ENCODE peak calls at places on chromosomes 7 and 10, in four cellular contexts. P is Karpas-422; K is fibroblast of the aortic adventitia; S is activated CD4-positive, alpha-beta T cell treated with anti-CD3 and anti-CD28 coated beads for 24 hours. Z is an unnamed sample.

GRCh38 chr10:86366033-86366901 is at the start of gene GRID1:
- DNase-seq in P (no peak), K (no peak), S (no peak), Z (no peak)

GRCh38 chr7:128357366-128357662 is 4.2 kb downstream of the PRRT4 start:
- DNase-seq in P (no peak), K (no peak), S (no peak), Z (no peak)

GRCh38 chr10:48324580-48324979 is 18.1 kb downstream of the MAPK8 start:
- DNase-seq in P (no peak), K (no peak), S (no peak), Z (no peak)

GRCh38 chr7:114432627-114433026 is 18.0 kb downstream of the FOXP2 start:
- DNase-seq in P (no peak), K (no peak), S (no peak), Z (no peak)

GRCh38 chr10:43222296-43222695 is 44.6 kb downstream of the RASGEF1A start:
- DNase-seq in P (no peak), K (no peak), S (no peak), Z (no peak)

GRCh38 chr10:121450247-121450646 is 148.0 kb downstream of the FGFR2 start:
- DNase-seq in P (no peak), K (no peak), S (no peak), Z (no peak)

GRCh38 chr10:117792214-117792613 is 249.7 kb downstream of the EMX2 start:
- DNase-seq in P (no peak), K (no peak), S (no peak), Z (no peak)

GRCh38 chr7:39595102-39595620 is 28.2 kb upstream of the RALA start:
- DNase-seq in P (no peak), K (peak), S (no peak), Z (no peak)

GRCh38 chr7:70557281-70557680 is 574.7 kb upstream of the GALNT17 start:
- DNase-seq in P (no peak), K (no peak), S (no peak), Z (no peak)

GRCh38 chr7:55594870-55595269 is 22.6 kb upstream of the VOPP1 start:
- DNase-seq in P (no peak), K (no peak), S (no peak), Z (no peak)

GRCh38 chr7:155258233-155258575 is 39.5 kb upstream of the INSIG1 start:
- DNase-seq in P (no peak), K (peak), S (no peak), Z (no peak)

GRCh38 chr7:106460792-106461254 is 176.0 kb upstream of the NAMPT start:
- DNase-seq in P (no peak), K (peak), S (no peak), Z (no peak)

GRCh38 chr7:47990592-47990991 is 11.2 kb upstream of the HUS1 start:
- DNase-seq in P (no peak), K (no peak), S (no peak), Z (no peak)